ENCODE peak calls at places on chromosomes 12 and 14, in four cellular contexts. O, E, T and Z are unnamed samples. For H3K4me1, the result is how much of the 10 kb centered on the place peaks cover.

GRCh38 chr12:120474092-120474960 is 4.8 kb upstream of the SRSF9 start:
- DNase-seq in E (peak), T (peak), O (no peak), Z (peak)

GRCh38 chr12:71661977-71662522 is 1.6 kb downstream of the ZFC3H1 start:
- DNase-seq in E (no peak), T (no peak), O (no peak), Z (no peak)

GRCh38 chr14:69629225-69630127 is 18.1 kb downstream of the SUSD6 start:
- DNase-seq in O (no peak), T (no peak), E (no peak), Z (no peak)

GRCh38 chr12:51886021-51886710 is 1.7 kb upstream of the ANKRD33 start:
- DNase-seq in T (no peak), O (peak), E (peak), Z (peak)

GRCh38 chr14:77023001-77023996 is 5.2 kb downstream of the IRF2BPL start:
- DNase-seq in T (no peak), O (peak), E (peak), Z (peak)

GRCh38 chr12:131950182-131950913 is 606 bp downstream of the EP400 start:
- DNase-seq in T (no peak), O (peak), E (peak), Z (peak)

GRCh38 chr12:113221181-113221996 is at the start of gene TPCN1:
- DNase-seq in E (peak), O (peak), T (peak), Z (peak)

GRCh38 chr12:131137836-131138637 is 184.3 kb downstream of the ADGRD1 start:
- DNase-seq in O (no peak), T (no peak), E (no peak), Z (peak)

GRCh38 chr14:99118046-99118721 is 153.8 kb downstream of the BCL11B start:
- DNase-seq in E (peak), O (no peak), T (no peak), Z (peak)

GRCh38 chr14:95503365-95504134 is 12.9 kb downstream of the SYNE3 start:
- DNase-seq in T (no peak), E (no peak), O (no peak), Z (no peak)

GRCh38 chr14:90277581-90278198 is 21.3 kb downstream of the PSMC1 start:
- DNase-seq in T (no peak), E (no peak), O (no peak), Z (peak)

GRCh38 chr12:47990351-47991105 is 13.7 kb downstream of the COL2A1 start:
- DNase-seq in T (no peak), E (no peak), O (no peak), Z (no peak)

GRCh38 chr14:31834616-31835015 is 242.5 kb upstream of the ARHGAP5 start:
- DNase-seq in E (no peak), O (no peak), T (no peak), Z (no peak)

GRCh38 chr12:132601171-132601883 is 9.1 kb downstream of the LRCOL1 start:
- DNase-seq in E (no peak), T (no peak), O (no peak), Z (no peak)

GRCh38 chr14:48247972-48248371 is 572.6 kb upstream of the MDGA2 start:
- DNase-seq in T (no peak), E (no peak), O (no peak), Z (no peak)

GRCh38 chr14:95183532-95184412 is 26.4 kb upstream of the DICER1 start:
- DNase-seq in O (no peak), T (no peak), E (no peak), Z (no peak)

GRCh38 chr12:122412851-122413433 is 9.5 kb downstream of the CLIP1 start:
- DNase-seq in T (no peak), E (no peak), O (no peak), Z (no peak)

GRCh38 chr12:89831696-89832095 is 123.1 kb upstream of the ATP2B1 start:
- DNase-seq in O (no peak), E (no peak), T (no peak), Z (no peak)

GRCh38 chr12:124577986-124578385 is 10.6 kb upstream of the NCOR2 start:
- DNase-seq in T (no peak), O (no peak), E (no peak), Z (no peak)

GRCh38 chr12:75910452-75910722 is 121.2 kb downstream of the PHLDA1 start:
- DNase-seq in O (no peak), E (no peak), T (no peak), Z (no peak)

GRCh38 chr14:42307239-42307825 is 700.7 kb downstream of the LRFN5 start:
- DNase-seq in T (no peak), E (peak), O (no peak), Z (no peak)

GRCh38 chr14:90804292-90804671 is 11.9 kb downstream of the TTC7B start:
- DNase-seq in E (no peak), T (no peak), O (no peak), Z (no peak)

GRCh38 chr14:60235440-60235839 is 13.6 kb upstream of the PPM1A start:
- DNase-seq in O (no peak), T (no peak), E (no peak), Z (no peak)

GRCh38 chr14:24734917-24735500 is 101.0 kb upstream of the GZMB start:
- DNase-seq in O (peak), T (no peak), E (peak), Z (peak)

GRCh38 chr12:104951759-104952509 is 6.2 kb downstream of the SLC41A2 start:
- DNase-seq in E (no peak), T (no peak), O (no peak), Z (no peak)

GRCh38 chr14:59189281-59189821 is 884 bp downstream of the DAAM1 start:
- DNase-seq in E (peak), T (peak), O (no peak), Z (peak)

GRCh38 chr14:103662029-103662428 is 33.0 kb downstream of the KLC1 start:
- DNase-seq in T (no peak), O (no peak), E (no peak), Z (no peak)

GRCh38 chr14:22560638-22561365 is 28.2 kb downstream of the DAD1 start:
- DNase-seq in T (no peak), O (no peak), E (no peak), Z (no peak)

GRCh38 chr14:22564463-22564862 is 24.6 kb downstream of the DAD1 start:
- DNase-seq in E (no peak), T (no peak), O (no peak), Z (no peak)

GRCh38 chr14:22563987-22564386 is 25.0 kb downstream of the DAD1 start:
- DNase-seq in E (no peak), O (no peak), T (no peak), Z (no peak)

GRCh38 chr14:22561366-22561660 is 27.7 kb downstream of the DAD1 start:
- DNase-seq in E (no peak), T (no peak), O (no peak), Z (no peak)

GRCh38 chr14:22561661-22562579 is 27.1 kb downstream of the DAD1 start:
- DNase-seq in O (peak), E (no peak), T (no peak), Z (no peak)
- H3K4me1 ChIP-seq in O (under half), E (under half), T (under half), Z (under half)

GRCh38 chr14:64509036-64509435 is 4.5 kb downstream of the ZBTB1 start:
- DNase-seq in T (no peak), O (no peak), E (peak), Z (peak)

GRCh38 chr14:64506751-64507150 is 2.2 kb downstream of the ZBTB1 start:
- DNase-seq in O (no peak), E (no peak), T (no peak), Z (no peak)

GRCh38 chr14:64504897-64505771 is 564 bp downstream of the ZBTB1 start:
- DNase-seq in T (peak), O (peak), E (peak), Z (peak)

GRCh38 chr14:64508215-64508776 is 3.7 kb downstream of the ZBTB1 start:
- DNase-seq in E (no peak), O (no peak), T (no peak), Z (no peak)

GRCh38 chr14:64507376-64508156 is 3.0 kb downstream of the ZBTB1 start:
- DNase-seq in E (no peak), T (no peak), O (no peak), Z (no peak)
- H3K4me1 ChIP-seq in E (half or more), T (under half), O (under half), Z (under half)

GRCh38 chr12:53051058-53051880 is 1.4 kb downstream of the TNS2 start:
- DNase-seq in T (no peak), O (peak), E (no peak), Z (peak)

GRCh38 chr12:53048780-53049401 is 974 bp upstream of the TNS2 start:
- DNase-seq in O (peak), T (peak), E (peak), Z (peak)

GRCh38 chr12:53050426-53051057 is 677 bp downstream of the TNS2 start:
- DNase-seq in E (no peak), T (no peak), O (peak), Z (peak)

GRCh38 chr12:53048033-53048779 is 1.7 kb upstream of the TNS2 start:
- DNase-seq in E (peak), T (peak), O (peak), Z (peak)

DNA sequence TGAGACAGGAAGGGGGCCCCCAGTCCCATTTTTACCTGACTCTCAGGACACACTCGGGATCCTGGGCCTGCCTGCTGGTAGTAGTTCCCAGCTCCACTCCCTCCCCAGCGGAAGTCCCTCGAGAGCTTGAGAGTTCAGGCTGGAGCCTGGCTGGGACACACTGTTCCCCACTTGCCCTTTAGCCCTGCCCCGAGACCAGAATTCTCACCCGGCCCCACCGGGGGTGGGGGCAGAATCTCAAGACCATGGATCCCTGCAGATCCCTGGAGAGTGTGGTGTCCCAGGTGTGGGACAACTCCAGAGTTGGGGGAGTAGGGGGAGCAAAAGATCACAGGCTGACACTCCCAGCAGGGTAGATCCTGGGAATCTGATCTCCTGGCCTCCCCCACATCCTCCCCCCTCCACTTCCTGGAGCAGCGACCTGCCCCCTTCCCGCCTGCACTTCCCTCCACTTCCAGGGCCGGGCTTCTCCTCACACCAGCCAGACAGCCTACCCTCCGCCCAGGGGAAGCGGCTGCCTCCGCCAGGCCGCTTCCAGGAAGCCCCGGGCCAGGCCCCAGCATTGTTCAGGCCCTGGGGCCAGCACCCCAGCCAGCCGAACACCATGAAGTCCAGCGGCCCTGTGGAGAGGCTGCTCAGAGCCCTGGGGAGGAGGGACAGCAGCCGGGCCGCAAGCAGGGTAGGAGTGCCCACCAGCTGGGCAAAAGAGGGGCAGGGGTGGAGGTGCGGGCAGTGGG is at the start of gene TNS2:
- DNase-seq in O (peak), E (peak), T (peak), Z (peak)
- H3K4me1 ChIP-seq in O (half or more), E (half or more), T (half or more), Z (under half)

DNA sequence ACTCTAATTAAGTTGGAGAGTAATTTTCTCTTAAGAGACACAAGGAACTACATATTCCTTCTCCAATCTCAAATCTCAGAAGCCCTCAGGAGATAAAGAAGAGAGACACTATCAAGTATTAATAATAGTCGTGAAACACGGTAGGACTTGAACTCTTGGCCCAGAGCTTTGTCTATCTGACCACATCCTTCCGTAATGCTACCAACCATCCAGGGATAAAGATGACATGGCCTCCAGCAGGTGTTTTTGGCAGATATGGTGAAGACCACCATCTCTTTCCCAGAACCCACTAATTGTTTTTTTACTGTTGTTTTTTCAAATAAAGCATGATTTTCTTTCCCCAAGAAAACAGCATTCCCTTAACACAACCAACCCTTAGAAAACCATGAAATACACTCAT is 3.4 kb downstream of the ZNF384 start:
- DNase-seq in E (no peak), O (no peak), T (no peak), Z (no peak)
- H3K4me1 ChIP-seq in E (under half), O (under half), T (under half), Z (under half)

GRCh38 chr12:81086342-81086741 is 8.5 kb downstream of the ACSS3 start:
- DNase-seq in T (no peak), O (no peak), E (peak), Z (peak)

GRCh38 chr12:81089412-81089811 is 11.5 kb downstream of the ACSS3 start:
- DNase-seq in E (no peak), O (no peak), T (no peak), Z (no peak)

GRCh38 chr12:81084848-81085350 is 7.0 kb downstream of the ACSS3 start:
- DNase-seq in E (no peak), O (no peak), T (no peak), Z (no peak)

GRCh38 chr12:81085832-81086231 is 8.0 kb downstream of the ACSS3 start:
- DNase-seq in T (no peak), O (no peak), E (no peak), Z (no peak)

GRCh38 chr12:81088221-81088620 is 10.3 kb downstream of the ACSS3 start:
- DNase-seq in O (no peak), T (no peak), E (no peak), Z (no peak)
- H3K4me1 ChIP-seq in O (under half), T (under half), E (half or more), Z (under half)